ENCODE peak calls at places on chromosomes 3 and 15, in seven cellular contexts. M is CD8-positive, alpha-beta T cell; X is left ventricle myocardium inferior; R is uterus; Y is naive thymus-derived CD4-positive, alpha-beta T cell; W is A549; I is ovary. P is an unnamed sample.

GRCh38 chr15:82643992-82644391 is 3.2 kb downstream of the CPEB1 start:
- DNase-seq in X (no peak), M (no peak), I (no peak), W (no peak), Y (no peak), R (no peak), P (no peak)

GRCh38 chr15:39623550-39623931 is 42.7 kb downstream of the THBS1 start:
- DNase-seq in R (no peak), X (no peak), M (peak; percentile 66), Y (no peak), W (no peak), I (no peak), P (no peak)

GRCh38 chr3:53078656-53079055 is 32.8 kb upstream of the SFMBT1 start:
- DNase-seq in M (no peak), R (no peak), I (no peak), W (no peak), Y (no peak), X (no peak), P (no peak)

GRCh38 chr3:22685598-22685997 is 517.5 kb upstream of the UBE2E2 start:
- DNase-seq in W (no peak), M (no peak), R (no peak), Y (no peak), I (no peak), X (no peak), P (no peak)

GRCh38 chr15:89149501-89150101 is 61.3 kb downstream of the ABHD2 start:
- DNase-seq in I (no peak), X (no peak), W (no peak), M (no peak), R (no peak), Y (no peak), P (no peak)

GRCh38 chr3:32947466-32948238 is 3.8 kb upstream of the CCR4 start:
- DNase-seq in M (peak; percentile 96), R (peak; percentile 51), X (peak; percentile 75), I (peak; percentile 70), Y (peak; percentile 82), W (peak; percentile 26), P (peak; percentile 81)

GRCh38 chr3:106168941-106169340 is 300.1 kb upstream of the CBLB start:
- DNase-seq in Y (no peak), M (no peak), I (no peak), W (no peak), R (no peak), X (no peak), P (no peak)

GRCh38 chr3:54988302-54989022 is 60.6 kb upstream of the LRTM1 start:
- DNase-seq in Y (no peak), M (no peak), X (peak; percentile 24), R (peak; percentile 30), I (peak; percentile 62), W (no peak), P (peak; percentile 65)

GRCh38 chr15:55791576-55792400 is 48.8 kb upstream of the PRTG start:
- DNase-seq in Y (no peak), W (no peak), R (no peak), I (no peak), X (no peak), M (no peak), P (no peak)

GRCh38 chr3:98726084-98726483 is 37.1 kb upstream of the ST3GAL6 start:
- DNase-seq in Y (no peak), X (no peak), M (no peak), I (no peak), R (no peak), W (no peak), P (no peak)

GRCh38 chr3:112807685-112808084 is 39.0 kb downstream of the CD200R1L start:
- DNase-seq in Y (no peak), M (no peak), I (no peak), X (no peak), W (no peak), R (no peak), P (no peak)

GRCh38 chr3:181326637-181327223 is 337.2 kb upstream of the DNAJC19 start:
- DNase-seq in M (no peak), R (no peak), I (no peak), X (no peak), W (peak; percentile 7), Y (no peak), P (no peak)

GRCh38 chr15:84926491-84927220 is 42.2 kb downstream of the SLC28A1 start:
- DNase-seq in W (no peak), I (no peak), Y (no peak), X (no peak), R (no peak), M (no peak), P (no peak)

GRCh38 chr3:45409921-45410320 is 21.5 kb downstream of the LARS2 start:
- DNase-seq in M (no peak), R (peak; percentile 25), X (no peak), W (no peak), Y (no peak), I (peak; percentile 66), P (no peak)

GRCh38 chr3:46888705-46889104 is 11.2 kb downstream of the PTH1R start:
- DNase-seq in I (no peak), R (no peak), Y (no peak), W (no peak), X (no peak), M (no peak), P (no peak)

DNA sequence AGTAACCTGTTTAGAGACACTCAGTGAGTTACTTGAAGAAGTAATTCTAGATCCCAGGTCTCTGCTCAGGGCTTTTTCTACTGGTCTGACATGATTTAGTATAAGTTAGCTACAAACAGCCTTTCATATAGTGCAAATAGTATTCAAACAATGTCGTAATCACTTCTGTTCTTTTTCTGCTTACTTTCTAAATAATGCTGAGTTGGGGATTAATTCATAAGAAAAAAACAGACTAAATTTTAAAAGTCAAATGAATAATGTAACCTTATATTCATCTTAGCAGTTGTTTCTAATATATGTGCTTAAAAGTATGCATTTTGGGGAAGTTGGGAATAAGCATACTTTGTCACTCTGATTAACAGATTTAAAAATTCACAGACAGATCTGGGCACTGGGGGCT is 107.3 kb downstream of the IL1RAP start:
- DNase-seq in W (no peak), Y (no peak), M (no peak), X (no peak), R (no peak), I (no peak), P (no peak)
- H3K27ac ChIP-seq in W (no peak overlapping the region), Y (no peak overlapping the region), M (no peak overlapping the region), X (no peak overlapping the region), R (no peak overlapping the region), I (no peak overlapping the region), P (no peak overlapping the region)

GRCh38 chr3:186929186-186929585 is 1.1 kb upstream of the ST6GAL1 start:
- DNase-seq in R (no peak), I (no peak), M (no peak), W (no peak), Y (no peak), X (no peak), P (no peak)
- H3K27ac ChIP-seq in R (no peak overlapping the region), I (no peak overlapping the region), M (no peak overlapping the region), W (no peak overlapping the region), Y (no peak overlapping the region), X (peak overlapping the region; percentile 98), P (peak overlapping the region; percentile 96)

DNA sequence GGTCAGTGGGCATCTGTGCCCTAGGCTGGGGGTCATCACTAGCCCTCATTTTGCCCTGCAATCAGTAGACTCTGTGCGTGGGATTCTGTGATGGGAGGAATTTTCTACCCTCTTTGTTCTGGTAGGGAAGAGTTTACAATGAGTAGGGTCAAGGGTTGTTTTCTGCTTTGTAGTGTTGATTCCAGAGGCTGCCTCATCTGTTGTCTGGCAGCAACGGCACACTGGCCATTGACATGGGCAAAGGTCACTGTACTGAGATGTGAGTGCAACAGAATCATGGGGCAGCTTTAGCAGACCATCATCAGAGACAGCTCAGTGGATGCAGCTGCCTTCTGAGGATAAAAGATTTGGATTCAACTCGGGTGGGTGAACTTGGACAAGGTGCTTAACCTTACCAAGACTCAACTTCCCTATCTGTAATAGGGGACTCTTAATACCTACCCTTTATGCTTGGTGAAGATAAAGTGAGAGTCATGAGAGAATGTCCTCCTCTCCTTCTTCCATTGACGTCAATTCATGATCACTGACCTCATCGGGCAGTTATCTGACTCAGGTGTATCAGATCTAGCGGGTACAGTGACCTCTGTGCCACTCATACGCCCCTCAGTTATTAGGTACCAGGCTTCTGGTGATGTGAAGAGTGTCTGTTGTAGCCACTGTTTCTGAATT is 127.5 kb downstream of the RPLP1 start:
- DNase-seq in I (no peak), M (no peak), R (no peak), Y (no peak), X (no peak), W (no peak), P (no peak)
- H3K27ac ChIP-seq in I (no peak overlapping the region), M (no peak overlapping the region), R (no peak overlapping the region), Y (no peak overlapping the region), X (no peak overlapping the region), W (no peak overlapping the region), P (no peak overlapping the region)

GRCh38 chr3:132405188-132405587 is 12.1 kb upstream of the DNAJC13 start:
- DNase-seq in Y (no peak), R (no peak), X (no peak), I (no peak), M (no peak), W (no peak), P (no peak)

GRCh38 chr3:132407025-132407424 is 10.3 kb upstream of the DNAJC13 start:
- DNase-seq in I (no peak), W (no peak), R (no peak), X (no peak), M (no peak), Y (no peak), P (no peak)

GRCh38 chr3:132404276-132404675 is 13.0 kb upstream of the DNAJC13 start:
- DNase-seq in M (no peak), R (no peak), X (no peak), W (no peak), I (no peak), Y (no peak), P (no peak)

GRCh38 chr3:132406587-132406986 is 10.7 kb upstream of the DNAJC13 start:
- DNase-seq in Y (no peak), X (no peak), R (no peak), W (no peak), M (no peak), I (no peak), P (no peak)

DNA sequence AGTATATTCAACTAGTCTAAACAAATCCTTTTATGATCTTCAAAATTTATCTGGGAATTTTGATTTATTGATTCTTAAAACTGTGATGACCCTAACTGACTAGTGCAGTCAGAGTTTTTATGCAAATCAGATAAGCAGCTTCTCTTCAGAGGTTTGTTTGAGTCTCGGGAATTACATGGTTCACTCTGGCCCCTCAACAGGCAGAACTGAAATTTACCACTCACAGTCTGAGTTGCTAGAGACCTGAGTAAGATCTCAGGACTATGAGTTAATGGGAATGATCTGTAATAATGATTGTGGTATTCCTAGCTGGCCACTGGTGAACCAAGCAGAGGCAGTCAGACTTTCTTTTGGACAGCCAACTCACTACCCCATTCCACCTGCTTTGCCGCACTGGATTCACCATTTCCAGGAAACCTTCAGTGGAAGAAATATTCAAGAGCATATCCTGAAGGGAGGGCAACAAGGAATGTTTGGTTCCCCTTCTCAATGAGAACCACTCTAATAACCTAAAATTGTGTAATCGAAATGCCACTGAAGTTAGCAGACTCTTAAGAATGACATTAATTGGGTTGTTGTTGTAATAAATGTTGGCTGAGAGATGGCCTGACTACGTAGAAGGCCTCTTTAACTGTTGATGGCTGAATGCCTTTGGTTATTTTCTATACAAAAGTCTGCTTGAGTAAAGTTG is 11.5 kb upstream of the DNAJC13 start:
- DNase-seq in X (no peak), W (no peak), R (no peak), Y (no peak), I (no peak), M (no peak), P (no peak)
- H3K27ac ChIP-seq in X (no peak overlapping the region), W (no peak overlapping the region), R (no peak overlapping the region), Y (no peak overlapping the region), I (no peak overlapping the region), M (no peak overlapping the region), P (no peak overlapping the region)